ENCODE peak calls at places on chromosomes 7 and 10, in five cellular contexts. One of them, this sample, is unnamed.

GRCh38 chr7:51023547-51023946 is 240.9 kb upstream of the GRB10 start:
- DNase-seq in BJ: no peak
- DNase-seq in ovary: no peak
- DNase-seq in RWPE1: no peak
- DNase-seq in progenitor cell of endocrine pancreas: peak; percentile 6
- DNase-seq in this sample: no peak

GRCh38 chr10:97669561-97669960 is 17.5 kb downstream of the AVPI1 start:
- DNase-seq in BJ: no peak
- DNase-seq in ovary: no peak
- DNase-seq in RWPE1: no peak
- DNase-seq in progenitor cell of endocrine pancreas: no peak
- DNase-seq in this sample: no peak

GRCh38 chr7:85529831-85530230 is 343.0 kb upstream of the SEMA3D start:
- DNase-seq in BJ: peak; percentile 41
- DNase-seq in ovary: no peak
- DNase-seq in RWPE1: no peak
- DNase-seq in progenitor cell of endocrine pancreas: no peak
- DNase-seq in this sample: no peak

GRCh38 chr7:22858640-22859561 is 36.3 kb upstream of the TOMM7 start:
- DNase-seq in BJ: peak; percentile 98
- DNase-seq in ovary: no peak
- DNase-seq in RWPE1: peak; percentile 92
- DNase-seq in progenitor cell of endocrine pancreas: no peak
- DNase-seq in this sample: no peak

GRCh38 chr10:44966816-44967509 is 7.4 kb downstream of the RASSF4 start:
- DNase-seq in BJ: no peak
- DNase-seq in ovary: no peak
- DNase-seq in RWPE1: no peak
- DNase-seq in progenitor cell of endocrine pancreas: no peak
- DNase-seq in this sample: no peak

GRCh38 chr7:128879939-128880746 is 17.5 kb downstream of the ATP6V1F start:
- DNase-seq in BJ: no peak
- DNase-seq in ovary: peak; percentile 40
- DNase-seq in RWPE1: peak; percentile 55
- DNase-seq in progenitor cell of endocrine pancreas: peak; percentile 52
- DNase-seq in this sample: peak; percentile 80

GRCh38 chr10:75623310-75623940 is 192.0 kb downstream of the LRMDA start:
- DNase-seq in BJ: no peak
- DNase-seq in ovary: no peak
- DNase-seq in RWPE1: no peak
- DNase-seq in progenitor cell of endocrine pancreas: no peak
- DNase-seq in this sample: no peak

GRCh38 chr7:77351539-77352004 is 64.6 kb downstream of the GSAP start:
- DNase-seq in BJ: no peak
- DNase-seq in ovary: no peak
- DNase-seq in RWPE1: no peak
- DNase-seq in progenitor cell of endocrine pancreas: no peak
- DNase-seq in this sample: peak; percentile 17

GRCh38 chr7:92159-92767 is 100.1 kb upstream of the FAM20C start:
- DNase-seq in BJ: no peak
- DNase-seq in ovary: no peak
- DNase-seq in RWPE1: no peak
- DNase-seq in progenitor cell of endocrine pancreas: no peak
- DNase-seq in this sample: no peak

GRCh38 chr7:37942934-37943610 is 22.6 kb downstream of the EPDR1 start:
- DNase-seq in BJ: no peak
- DNase-seq in ovary: peak; percentile 92
- DNase-seq in RWPE1: no peak
- DNase-seq in progenitor cell of endocrine pancreas: no peak
- DNase-seq in this sample: peak; percentile 29

GRCh38 chr7:128939075-128939860 is 1.5 kb downstream of the IRF5 start:
- DNase-seq in BJ: no peak
- DNase-seq in ovary: no peak
- DNase-seq in RWPE1: no peak
- DNase-seq in progenitor cell of endocrine pancreas: no peak
- DNase-seq in this sample: no peak

GRCh38 chr10:90179696-90180407 is 478.5 kb downstream of the KIF20B start:
- DNase-seq in BJ: peak; percentile 93
- DNase-seq in ovary: no peak
- DNase-seq in RWPE1: peak; percentile 95
- DNase-seq in progenitor cell of endocrine pancreas: no peak
- DNase-seq in this sample: no peak

GRCh38 chr7:135177021-135177696 is 6.7 kb upstream of the CYREN start:
- DNase-seq in BJ: no peak
- DNase-seq in ovary: no peak
- DNase-seq in RWPE1: peak; percentile 76
- DNase-seq in progenitor cell of endocrine pancreas: no peak
- DNase-seq in this sample: no peak

GRCh38 chr7:116525298-116525912 is 569 bp downstream of the CAV1 start:
- DNase-seq in BJ: no peak
- DNase-seq in ovary: peak; percentile 53
- DNase-seq in RWPE1: no peak
- DNase-seq in progenitor cell of endocrine pancreas: peak; percentile 14
- DNase-seq in this sample: peak; percentile 25

GRCh38 chr7:32533313-32534024 is 38.2 kb downstream of the AVL9 start:
- DNase-seq in BJ: no peak
- DNase-seq in ovary: no peak
- DNase-seq in RWPE1: no peak
- DNase-seq in progenitor cell of endocrine pancreas: no peak
- DNase-seq in this sample: no peak

GRCh38 chr7:14761506-14762296 is 140.8 kb downstream of the DGKB start:
- DNase-seq in BJ: peak; percentile 62
- DNase-seq in ovary: no peak
- DNase-seq in RWPE1: no peak
- DNase-seq in progenitor cell of endocrine pancreas: no peak
- DNase-seq in this sample: no peak

GRCh38 chr7:140638311-140638791 is 2.3 kb downstream of the DENND2A start:
- DNase-seq in BJ: no peak
- DNase-seq in ovary: peak; percentile 41
- DNase-seq in RWPE1: no peak
- DNase-seq in progenitor cell of endocrine pancreas: no peak
- DNase-seq in this sample: no peak

GRCh38 chr7:16960566-16960965 is 78.8 kb upstream of the AGR3 start:
- DNase-seq in BJ: no peak
- DNase-seq in ovary: no peak
- DNase-seq in RWPE1: no peak
- DNase-seq in progenitor cell of endocrine pancreas: no peak
- DNase-seq in this sample: no peak

GRCh38 chr10:127018298-127018650 is 113.0 kb downstream of the DOCK1 start:
- DNase-seq in BJ: no peak
- DNase-seq in ovary: no peak
- DNase-seq in RWPE1: no peak
- DNase-seq in progenitor cell of endocrine pancreas: no peak
- DNase-seq in this sample: no peak

GRCh38 chr7:128982105-128982504 is 44.4 kb downstream of the IRF5 start:
- DNase-seq in BJ: no peak
- DNase-seq in ovary: no peak
- DNase-seq in RWPE1: no peak
- DNase-seq in progenitor cell of endocrine pancreas: no peak
- DNase-seq in this sample: no peak

GRCh38 chr7:107874605-107875446 is 16.2 kb upstream of the DLD start:
- DNase-seq in BJ: no peak
- DNase-seq in ovary: peak; percentile 36
- DNase-seq in RWPE1: peak; percentile 57
- DNase-seq in progenitor cell of endocrine pancreas: peak; percentile 16
- DNase-seq in this sample: peak; percentile 54

GRCh38 chr10:104043854-104044253 is 41.8 kb downstream of the COL17A1 start:
- DNase-seq in BJ: no peak
- DNase-seq in ovary: no peak
- DNase-seq in RWPE1: no peak
- DNase-seq in progenitor cell of endocrine pancreas: no peak
- DNase-seq in this sample: no peak

GRCh38 chr10:15384154-15384553 is 13.1 kb upstream of the FAM171A1 start:
- DNase-seq in BJ: no peak
- DNase-seq in ovary: no peak
- DNase-seq in RWPE1: peak; percentile 58
- DNase-seq in progenitor cell of endocrine pancreas: no peak
- DNase-seq in this sample: no peak

GRCh38 chr10:48383393-48383792 is 76.9 kb downstream of the MAPK8 start:
- DNase-seq in BJ: no peak
- DNase-seq in ovary: no peak
- DNase-seq in RWPE1: no peak
- DNase-seq in progenitor cell of endocrine pancreas: no peak
- DNase-seq in this sample: no peak

GRCh38 chr10:58662314-58662713 is 149.6 kb downstream of the BICC1 start:
- DNase-seq in BJ: no peak
- DNase-seq in ovary: no peak
- DNase-seq in RWPE1: peak; percentile 74
- DNase-seq in progenitor cell of endocrine pancreas: no peak
- DNase-seq in this sample: no peak

GRCh38 chr10:53223846-53224245 is 451.3 kb upstream of the MBL2 start:
- DNase-seq in BJ: no peak
- DNase-seq in ovary: no peak
- DNase-seq in RWPE1: no peak
- DNase-seq in progenitor cell of endocrine pancreas: no peak
- DNase-seq in this sample: no peak

GRCh38 chr7:106767498-106768323 is 97.4 kb upstream of the PIK3CG start:
- DNase-seq in BJ: no peak
- DNase-seq in ovary: no peak
- DNase-seq in RWPE1: no peak
- DNase-seq in progenitor cell of endocrine pancreas: no peak
- DNase-seq in this sample: no peak

GRCh38 chr10:133117688-133118071 is 30.0 kb downstream of the ADGRA1 start:
- DNase-seq in BJ: no peak
- DNase-seq in ovary: no peak
- DNase-seq in RWPE1: no peak
- DNase-seq in progenitor cell of endocrine pancreas: no peak
- DNase-seq in this sample: no peak

GRCh38 chr7:148222716-148223115 is 367.9 kb upstream of the C7orf33 start:
- DNase-seq in BJ: no peak
- DNase-seq in ovary: no peak
- DNase-seq in RWPE1: no peak
- DNase-seq in progenitor cell of endocrine pancreas: no peak
- DNase-seq in this sample: no peak

GRCh38 chr7:80611779-80612178 is 26.7 kb upstream of the CD36 start:
- DNase-seq in BJ: no peak
- DNase-seq in ovary: peak; percentile 55
- DNase-seq in RWPE1: no peak
- DNase-seq in progenitor cell of endocrine pancreas: no peak
- DNase-seq in this sample: no peak

GRCh38 chr10:79054203-79055099 is 14.3 kb upstream of the ZMIZ1 start:
- DNase-seq in BJ: no peak
- DNase-seq in ovary: peak; percentile 7
- DNase-seq in RWPE1: no peak
- DNase-seq in progenitor cell of endocrine pancreas: no peak
- DNase-seq in this sample: no peak

GRCh38 chr7:42746226-42746625 is 165.6 kb downstream of the C7orf25 start:
- DNase-seq in BJ: no peak
- DNase-seq in ovary: no peak
- DNase-seq in RWPE1: peak; percentile 20
- DNase-seq in progenitor cell of endocrine pancreas: no peak
- DNase-seq in this sample: no peak

GRCh38 chr7:12687213-12688171 is at the start of gene ARL4A:
- DNase-seq in BJ: peak; percentile 80
- DNase-seq in ovary: peak; percentile 94
- DNase-seq in RWPE1: peak; percentile 100
- DNase-seq in progenitor cell of endocrine pancreas: peak; percentile 95
- DNase-seq in this sample: peak; percentile 97
- TF ChIP-seq CTCF in BJ: peak; percentile 40
- TF ChIP-seq CTCF in ovary: no peak
- TF ChIP-seq CTCF in RWPE1: peak; percentile 18
- TF ChIP-seq CTCF in progenitor cell of endocrine pancreas: no peak
- TF ChIP-seq CTCF in this sample: no peak

GRCh38 chr10:71222541-71223364 is 10.4 kb downstream of the UNC5B start:
- DNase-seq in BJ: no peak
- DNase-seq in ovary: peak; percentile 7
- DNase-seq in RWPE1: no peak
- DNase-seq in progenitor cell of endocrine pancreas: no peak
- DNase-seq in this sample: no peak
- TF ChIP-seq CTCF in BJ: no peak
- TF ChIP-seq CTCF in ovary: no peak
- TF ChIP-seq CTCF in RWPE1: no peak
- TF ChIP-seq CTCF in progenitor cell of endocrine pancreas: peak; percentile 47
- TF ChIP-seq CTCF in this sample: peak; percentile 17

GRCh38 chr10:113000876-113001598 is 51.0 kb downstream of the TCF7L2 start:
- DNase-seq in BJ: no peak
- DNase-seq in ovary: peak; percentile 26
- DNase-seq in RWPE1: peak; percentile 82
- DNase-seq in progenitor cell of endocrine pancreas: no peak
- DNase-seq in this sample: no peak
- TF ChIP-seq CTCF in BJ: peak; percentile 39
- TF ChIP-seq CTCF in ovary: no peak
- TF ChIP-seq CTCF in RWPE1: no peak
- TF ChIP-seq CTCF in progenitor cell of endocrine pancreas: peak; percentile 37
- TF ChIP-seq CTCF in this sample: no peak

GRCh38 chr10:6064119-6064518 is 2.0 kb upstream of the IL2RA start:
- DNase-seq in BJ: no peak
- DNase-seq in ovary: no peak
- DNase-seq in RWPE1: no peak
- DNase-seq in progenitor cell of endocrine pancreas: no peak
- DNase-seq in this sample: no peak

GRCh38 chr10:6068006-6068405 is 5.8 kb upstream of the IL2RA start:
- DNase-seq in BJ: no peak
- DNase-seq in ovary: no peak
- DNase-seq in RWPE1: no peak
- DNase-seq in progenitor cell of endocrine pancreas: no peak
- DNase-seq in this sample: no peak

GRCh38 chr10:6065406-6065805 is 3.2 kb upstream of the IL2RA start:
- DNase-seq in BJ: no peak
- DNase-seq in ovary: no peak
- DNase-seq in RWPE1: no peak
- DNase-seq in progenitor cell of endocrine pancreas: no peak
- DNase-seq in this sample: no peak

GRCh38 chr10:6067457-6067856 is 5.3 kb upstream of the IL2RA start:
- DNase-seq in BJ: no peak
- DNase-seq in ovary: no peak
- DNase-seq in RWPE1: no peak
- DNase-seq in progenitor cell of endocrine pancreas: no peak
- DNase-seq in this sample: no peak

DNA sequence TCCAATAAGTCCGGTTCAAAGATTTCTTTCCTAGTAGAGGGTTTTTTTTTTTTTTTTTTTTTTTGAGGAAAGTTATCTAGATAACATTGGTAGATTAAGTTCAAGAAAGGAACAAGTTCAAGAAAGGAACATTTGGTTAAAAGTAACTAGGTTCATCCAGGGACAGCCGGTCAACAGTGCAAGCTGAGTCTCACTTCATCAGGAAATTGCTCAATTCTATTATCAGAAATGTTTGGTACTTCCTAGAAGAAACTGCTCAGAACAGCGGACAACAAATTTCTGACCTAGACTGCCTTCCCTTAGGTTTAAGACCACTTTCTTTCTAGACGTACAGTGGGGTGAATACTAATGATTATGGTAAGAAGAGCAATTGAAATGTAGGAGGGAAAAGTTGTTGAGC is 3.7 kb upstream of the IL2RA start:
- DNase-seq in BJ: no peak
- DNase-seq in ovary: no peak
- DNase-seq in RWPE1: no peak
- DNase-seq in progenitor cell of endocrine pancreas: no peak
- DNase-seq in this sample: no peak
- TF ChIP-seq CTCF in BJ: no peak
- TF ChIP-seq CTCF in ovary: no peak
- TF ChIP-seq CTCF in RWPE1: no peak
- TF ChIP-seq CTCF in progenitor cell of endocrine pancreas: no peak
- TF ChIP-seq CTCF in this sample: no peak

GRCh38 chr7:132263151-132263550 is 313.1 kb downstream of the PLXNA4 start:
- DNase-seq in BJ: no peak
- DNase-seq in ovary: no peak
- DNase-seq in RWPE1: no peak
- DNase-seq in progenitor cell of endocrine pancreas: no peak
- DNase-seq in this sample: no peak
- TF ChIP-seq CTCF in BJ: no peak
- TF ChIP-seq CTCF in ovary: no peak
- TF ChIP-seq CTCF in RWPE1: no peak
- TF ChIP-seq CTCF in progenitor cell of endocrine pancreas: no peak
- TF ChIP-seq CTCF in this sample: no peak

GRCh38 chr7:12062062-12062461 is 149.0 kb upstream of the TMEM106B start:
- DNase-seq in BJ: no peak
- DNase-seq in ovary: no peak
- DNase-seq in RWPE1: no peak
- DNase-seq in progenitor cell of endocrine pancreas: no peak
- DNase-seq in this sample: no peak
- TF ChIP-seq CTCF in BJ: peak; percentile 31
- TF ChIP-seq CTCF in ovary: no peak
- TF ChIP-seq CTCF in RWPE1: no peak
- TF ChIP-seq CTCF in progenitor cell of endocrine pancreas: peak; percentile 37
- TF ChIP-seq CTCF in this sample: peak; percentile 39